ENCODE peak calls at places on chromosomes 4 and X, in ten cellular contexts. X is ovary; Q is activated CD8-positive, alpha-beta T cell treated with anti-CD3 and anti-CD28 coated beads for 36 hours; D is sigmoid colon; M is RWPE2; I is cardiac muscle cell; Y is Caco-2; Z is H9; B is brain microvascular endothelial cell; R is endodermal cell. K is an unnamed sample.

GRCh38 chrX:113950081-113950678 is 633.7 kb upstream of the HTR2C start:
- DNase-seq in D (no peak), Q (no peak), Z (no peak), I (no peak), Y (no peak), M (no peak), X (no peak), R (no peak), B (no peak), K (no peak)

GRCh38 chrX:68717663-68718442 is 70.4 kb downstream of the STARD8 start:
- DNase-seq in B (no peak), R (no peak), X (no peak), I (no peak), Q (no peak), M (no peak), D (peak), Z (no peak), Y (no peak), K (no peak)

GRCh38 chrX:108022491-108023089 is 22.3 kb upstream of the VSIG1 start:
- DNase-seq in R (no peak), X (no peak), I (no peak), M (no peak), Z (no peak), Q (peak), B (no peak), Y (no peak), D (no peak), K (no peak)

GRCh38 chrX:10045327-10046000 is 78.3 kb downstream of the CLDN34 start:
- DNase-seq in R (no peak), D (no peak), I (peak), Q (no peak), X (no peak), Y (no peak), M (no peak), B (no peak), Z (no peak), K (no peak)

GRCh38 chrX:125319646-125320521 is at the start of gene TEX13C:
- DNase-seq in R (no peak), I (no peak), M (no peak), B (no peak), X (no peak), Z (no peak), D (no peak), Y (no peak), Q (no peak), K (no peak)

GRCh38 chrX:15873566-15873965 is 19.0 kb upstream of the AP1S2 start:
- DNase-seq in Q (no peak), X (no peak), M (no peak), Y (no peak), B (no peak), I (peak), D (no peak), R (no peak), Z (no peak), K (no peak)

GRCh38 chr4:184899261-184900134 is 73.7 kb upstream of the ACSL1 start:
- DNase-seq in Z (no peak), R (no peak), B (no peak), I (peak), M (no peak), X (no peak), Y (no peak), Q (no peak), D (no peak), K (no peak)

GRCh38 chr4:76301068-76301774 is 5.3 kb upstream of the STBD1 start:
- DNase-seq in X (no peak), D (no peak), R (no peak), B (peak), M (no peak), Z (no peak), Q (peak), Y (peak), I (peak), K (peak)

GRCh38 chr4:142402925-142403324 is 443.2 kb downstream of the INPP4B start:
- DNase-seq in X (no peak), Z (no peak), D (no peak), M (no peak), R (no peak), Y (no peak), Q (peak), I (peak), B (peak), K (no peak)

GRCh38 chrX:35809816-35810215 is 11.7 kb downstream of the MAGEB16 start:
- DNase-seq in Y (peak), X (no peak), D (no peak), I (no peak), M (no peak), B (no peak), R (no peak), Q (no peak), Z (no peak), K (no peak)

DNA sequence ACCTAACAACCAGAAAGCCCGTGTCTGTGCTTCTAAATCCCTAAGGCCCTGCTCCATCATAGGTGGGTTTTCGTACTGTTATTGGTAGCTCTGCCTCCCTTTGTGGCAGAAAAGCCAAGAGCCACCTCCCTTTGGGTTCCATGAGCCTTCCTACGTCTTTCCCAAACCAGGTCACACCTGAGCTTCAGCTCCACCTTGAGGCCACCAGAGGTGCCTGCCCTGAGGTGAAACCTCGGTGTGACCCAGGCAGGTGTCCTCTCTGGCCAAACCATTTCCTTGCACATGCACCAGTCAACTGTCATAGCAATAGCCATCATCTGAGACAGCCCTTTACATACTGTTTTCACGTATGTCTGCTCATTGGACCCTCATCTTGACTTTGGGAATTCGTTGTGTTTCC is 188.0 kb upstream of the RBPJ start:
- DNase-seq in X (no peak), Q (no peak), D (no peak), R (peak), M (no peak), Z (peak), I (no peak), B (no peak), Y (peak), K (no peak)
- TF ChIP-seq CTCF in X (no peak), Q (no peak), D (no peak), R (peak), M (no peak), Z (peak), I (no peak), B (peak), Y (no peak), K (peak)

DNA sequence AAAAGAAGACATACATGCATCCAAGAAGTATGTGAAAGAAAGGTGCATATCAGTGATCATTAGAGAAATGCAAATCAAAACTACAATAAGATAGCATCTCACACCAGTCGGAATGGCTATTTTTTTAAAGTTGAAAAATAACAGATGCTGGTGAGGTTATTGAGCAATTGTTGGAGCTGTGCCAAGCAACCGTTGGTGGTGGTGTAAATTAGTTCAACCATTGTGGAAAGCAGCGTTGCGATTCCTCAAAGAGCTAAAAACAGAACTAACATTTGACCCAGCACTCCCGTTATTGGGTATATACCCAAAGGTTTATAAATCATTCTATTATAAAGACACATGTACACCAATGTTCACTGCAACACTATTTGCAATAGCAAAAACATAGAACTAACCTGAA is 14.2 kb downstream of the COX7B2 start:
- DNase-seq in B (no peak), X (no peak), Q (no peak), R (no peak), I (no peak), Y (no peak), Z (no peak), D (no peak), M (no peak), K (no peak)
- TF ChIP-seq CTCF in B (no peak), X (no peak), Q (no peak), R (no peak), I (no peak), Y (no peak), Z (no peak), D (no peak), M (no peak), K (no peak)

DNA sequence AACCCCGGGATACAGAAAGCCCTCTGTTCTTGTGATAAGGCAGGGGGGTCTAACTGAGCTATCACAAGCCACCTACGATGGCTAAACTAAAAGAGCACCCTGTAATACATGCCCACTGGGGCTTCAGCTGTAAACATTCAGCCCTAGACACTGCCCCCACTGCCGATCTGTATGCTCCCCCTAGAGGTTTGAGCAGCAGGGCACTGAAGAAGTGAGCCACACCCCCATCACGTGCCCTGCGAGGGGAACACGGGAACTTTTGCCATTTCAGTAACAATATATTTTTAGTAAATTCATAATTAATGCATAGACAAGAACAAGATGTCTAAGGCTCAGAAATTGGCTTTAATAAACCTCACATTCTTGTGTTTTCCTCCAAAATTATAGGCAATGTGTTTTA is 235.2 kb upstream of the SFRP2 start:
- DNase-seq in B (no peak), D (no peak), Q (peak), X (no peak), Z (peak), M (no peak), Y (peak), I (no peak), R (peak), K (no peak)
- TF ChIP-seq CTCF in B (peak), D (no peak), Q (no peak), X (no peak), Z (peak), M (peak), Y (peak), I (no peak), R (peak), K (no peak)

DNA sequence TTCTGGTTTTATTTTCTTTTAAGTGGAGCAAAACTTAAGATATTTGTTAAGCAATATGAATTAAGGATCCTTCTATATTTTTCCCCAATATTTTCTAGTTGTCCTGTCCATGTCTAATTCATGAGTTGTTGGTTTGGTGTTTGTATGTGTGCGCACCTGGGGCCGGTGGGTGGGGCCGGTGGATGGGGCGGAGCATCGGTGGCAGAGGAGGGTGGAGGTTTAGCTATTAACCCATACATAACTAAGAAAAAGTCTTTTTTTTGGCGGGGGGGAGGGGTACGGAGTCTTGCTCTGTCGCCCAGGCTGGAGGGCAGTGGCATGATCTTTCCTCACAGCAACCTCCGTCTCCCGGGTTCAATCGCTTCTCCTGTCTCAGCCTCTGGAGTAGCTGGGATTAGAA is 489.8 kb downstream of the PDGFC start:
- DNase-seq in R (no peak), Q (no peak), Y (no peak), I (no peak), D (no peak), X (no peak), Z (no peak), M (no peak), B (no peak), K (no peak)
- TF ChIP-seq CTCF in R (no peak), Q (no peak), Y (no peak), I (no peak), D (no peak), X (no peak), Z (no peak), M (no peak), B (no peak), K (no peak)

K was measured in GM13977.